ENCODE peak calls at places on chromosome 10, in nine cellular contexts. S is esophagus muscularis mucosa, H is K562, Z is stomach, E is GM23338, J is transverse colon, F is suprapubic skin, T is prostate gland, O is HCT116. U is an unnamed sample. For H3K4me1, the result is how much of the 10 kb centered on the place peaks cover.

GRCh38 chr10:75883081-75883480 is 451.7 kb downstream of the LRMDA start:
- DNase-seq in F (no peak), J (no peak), H (no peak), O (no peak), T (no peak), S (no peak), Z (no peak), E (no peak), U (no peak)

GRCh38 chr10:31937371-31937770 is 8.7 kb upstream of the ARHGAP12 start:
- DNase-seq in H (no peak), T (no peak), S (no peak), E (no peak), Z (no peak), F (no peak), O (no peak), J (no peak), U (no peak)

GRCh38 chr10:62844280-62845011 is 28.3 kb upstream of the EGR2 start:
- DNase-seq in S (no peak), J (no peak), H (no peak), Z (no peak), E (no peak), F (no peak), O (no peak), T (no peak), U (no peak)

GRCh38 chr10:89759531-89759930 is 58.1 kb downstream of the KIF20B start:
- DNase-seq in F (no peak), S (no peak), J (no peak), T (no peak), E (no peak), H (no peak), Z (no peak), O (no peak), U (no peak)

GRCh38 chr10:111745982-111746381 is 437.6 kb downstream of the GPAM start:
- DNase-seq in T (no peak), O (no peak), Z (no peak), F (no peak), H (no peak), J (no peak), E (no peak), S (no peak), U (no peak)

GRCh38 chr10:110267246-110267645 is 37.5 kb downstream of the SMNDC1 start:
- DNase-seq in S (no peak), Z (no peak), T (no peak), H (no peak), J (no peak), O (no peak), F (no peak), E (no peak), U (no peak)

GRCh38 chr10:61990761-61991135 is 89.2 kb downstream of the ARID5B start:
- DNase-seq in T (no peak), J (no peak), Z (no peak), S (no peak), F (no peak), H (no peak), E (no peak), O (no peak), U (no peak)

GRCh38 chr10:15426558-15426957 is 55.5 kb upstream of the FAM171A1 start:
- DNase-seq in S (no peak), T (no peak), H (no peak), J (no peak), Z (no peak), E (no peak), O (no peak), F (no peak), U (no peak)

GRCh38 chr10:131546086-131546810 is 234.7 kb upstream of the TCERG1L start:
- DNase-seq in H (no peak), O (peak), J (no peak), E (no peak), S (no peak), T (no peak), Z (no peak), F (no peak), U (no peak)

DNA sequence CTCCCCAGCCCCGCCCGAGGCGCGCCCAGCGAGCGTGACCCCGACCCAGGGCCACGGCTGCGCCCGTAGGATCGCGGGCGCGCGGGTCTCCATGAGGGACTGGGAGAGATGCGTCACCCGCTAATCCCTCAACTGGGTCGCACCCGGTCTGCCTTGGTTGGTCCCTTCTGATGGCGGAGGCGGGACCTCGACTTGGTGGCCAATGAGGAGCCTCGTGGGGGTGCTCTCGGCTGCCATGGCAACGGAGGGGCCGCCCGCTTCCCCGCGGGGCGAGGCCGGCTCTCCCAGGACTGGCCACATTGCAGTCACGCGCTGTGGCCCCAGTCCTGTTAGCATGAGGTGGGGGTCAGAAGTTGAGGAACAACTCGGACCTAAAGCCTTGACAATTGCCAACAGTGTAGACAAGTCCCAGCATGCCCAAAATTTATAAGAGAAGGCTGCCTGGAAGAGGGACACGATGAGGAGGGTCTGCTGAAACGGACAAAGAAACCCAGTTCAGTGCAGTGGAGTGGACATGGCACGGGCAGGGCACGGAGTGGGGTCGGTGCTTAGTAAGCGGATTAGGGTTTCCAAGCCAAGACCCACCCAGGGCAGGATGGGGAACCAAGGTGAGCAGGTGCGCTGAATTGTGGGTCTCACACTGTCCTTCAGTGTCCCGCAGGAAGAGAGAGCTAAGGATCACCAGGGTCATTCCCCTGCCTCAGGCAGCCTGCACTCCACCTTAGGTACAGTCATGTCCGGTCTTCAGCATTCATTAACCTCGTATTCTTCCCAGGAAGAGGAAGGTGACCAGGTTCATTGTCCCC is 24.4 kb downstream of the DDIT4 start:
- DNase-seq in J (peak), H (peak), E (peak), S (peak), Z (peak), T (peak), O (peak), F (peak), U (no peak)
- H3K4me1 ChIP-seq in J (under half), H (under half), E (under half), S (under half), Z (under half), T (under half), O (half or more), F (under half), U (under half)

DNA sequence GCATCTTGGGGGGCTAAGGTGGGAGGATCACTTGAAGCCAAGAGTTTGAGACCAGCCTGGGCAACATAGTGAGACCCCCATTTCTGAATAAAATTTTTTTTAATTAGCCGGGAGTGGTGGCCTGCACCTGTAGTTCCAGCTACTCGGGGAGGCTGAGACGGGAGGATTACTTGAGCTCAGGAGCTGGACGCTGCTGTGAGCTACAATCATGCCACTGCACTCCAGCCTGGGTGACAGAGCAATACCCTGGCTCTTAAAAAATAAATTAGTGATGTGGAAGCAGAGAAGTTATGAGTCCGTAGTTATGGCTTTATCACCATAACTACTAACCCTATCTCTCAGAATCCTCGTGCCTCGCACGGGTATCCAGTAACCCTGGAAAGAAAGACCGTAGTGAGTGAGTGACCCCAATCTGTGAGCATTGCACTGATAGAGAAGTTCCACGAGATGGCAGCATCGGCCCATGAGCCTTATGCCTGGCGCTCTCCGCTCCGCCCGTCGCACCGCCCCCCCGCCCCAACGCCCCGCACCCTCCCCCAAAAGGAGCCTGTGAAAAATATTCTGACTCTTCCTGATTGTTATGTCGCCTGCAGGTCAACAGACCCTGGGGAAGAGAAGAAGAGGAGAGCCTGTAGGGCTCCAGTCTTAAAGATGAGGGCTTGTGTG is 4.9 kb upstream of the SLC29A3 start:
- DNase-seq in E (peak), Z (peak), J (peak), S (no peak), T (peak), O (peak), H (peak), F (no peak), U (no peak)
- H3K4me3 ChIP-seq in E (peak), Z (no peak), J (no peak), S (peak), T (no peak), O (no peak), H (no peak), F (peak), U (peak)

DNA sequence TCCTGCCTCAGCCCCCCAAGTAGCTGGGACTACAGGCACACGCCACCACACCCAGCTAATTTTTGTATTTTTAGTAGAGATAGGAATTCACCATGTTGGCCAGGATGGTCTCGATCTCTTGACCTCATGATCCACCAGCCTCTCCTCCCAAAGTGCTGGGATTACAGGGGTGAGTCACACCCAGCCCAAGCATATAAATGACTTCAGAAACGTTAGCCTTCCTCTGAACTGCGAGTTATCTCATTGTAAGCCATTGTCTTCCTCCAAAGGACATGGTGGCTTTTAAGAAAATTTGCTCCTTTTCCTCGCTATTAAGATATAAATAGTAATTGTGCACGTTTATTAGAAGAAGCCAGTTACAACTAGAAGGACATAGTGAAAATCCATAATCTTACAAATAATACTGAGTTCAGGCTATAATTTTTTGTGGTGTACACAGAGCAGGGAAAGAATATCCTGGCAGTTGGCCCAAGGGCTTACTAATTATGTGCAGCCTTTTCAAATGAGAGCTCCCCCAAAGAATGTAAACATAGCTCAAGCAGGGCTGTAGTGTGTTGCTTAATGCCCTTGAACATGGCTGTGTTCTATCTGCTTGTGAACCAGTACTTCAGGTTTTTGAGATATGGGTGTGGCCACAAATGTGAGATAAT is 495.8 kb downstream of the PARD3 start:
- DNase-seq in J (peak), E (no peak), T (peak), Z (peak), H (no peak), O (peak), F (no peak), S (no peak), U (no peak)
- TF ChIP-seq POLR2AphosphoS5 in J (peak), E (no peak), T (peak), Z (peak), H (no peak), O (no peak), F (no peak), S (no peak), U (no peak)

GRCh38 chr10:79074732-79075131 is 6.0 kb downstream of the ZMIZ1 start:
- DNase-seq in O (no peak), S (no peak), E (no peak), F (no peak), H (no peak), J (peak), Z (peak), T (no peak), U (no peak)
- H3K4me1 ChIP-seq in O (half or more), S (half or more), E (under half), F (half or more), H (under half), J (half or more), Z (half or more), T (half or more), U (half or more)

GRCh38 chr10:59748834-59749233 is 4.4 kb downstream of the MRLN start:
- DNase-seq in T (no peak), F (no peak), J (peak), S (peak), Z (no peak), H (no peak), E (no peak), O (no peak), U (peak)

GRCh38 chr10:59754951-59755350 is 1.7 kb upstream of the MRLN start:
- DNase-seq in S (peak), Z (no peak), J (no peak), F (no peak), H (no peak), E (no peak), T (no peak), O (no peak), U (no peak)

GRCh38 chr10:59752278-59752940 is 846 bp downstream of the MRLN start:
- DNase-seq in H (no peak), S (peak), Z (no peak), J (no peak), O (no peak), E (no peak), F (no peak), T (no peak), U (no peak)

GRCh38 chr10:59753267-59753666 is at the start of gene MRLN:
- DNase-seq in J (no peak), Z (no peak), H (no peak), F (no peak), O (no peak), E (no peak), T (no peak), S (peak), U (no peak)

GRCh38 chr10:59750155-59750945 is 2.9 kb downstream of the MRLN start:
- DNase-seq in S (peak), E (no peak), H (no peak), O (no peak), Z (no peak), T (no peak), J (no peak), F (no peak), U (no peak)
- H3K4me3 ChIP-seq in S (no peak), E (no peak), H (no peak), O (no peak), Z (no peak), T (no peak), J (no peak), F (no peak), U (no peak)

GRCh38 chr10:2631557-2631956 is 435.8 kb upstream of the PFKP start:
- DNase-seq in J (no peak), S (no peak), E (no peak), Z (no peak), H (no peak), O (no peak), T (no peak), F (no peak), U (no peak)
- TF ChIP-seq POLR2AphosphoS5 in J (no peak), S (no peak), E (no peak), Z (no peak), H (no peak), O (no peak), T (no peak), F (no peak), U (no peak)